ENCODE peak calls at places on chromosome 12, in nine cellular contexts. V, P, L, N, Y, R, U, F and H are unnamed samples.

GRCh38 chr12:51077930-51078329 is 5.5 kb downstream of the CSRNP2 start:
- DNase-seq in V (no peak), P (no peak), L (peak), N (no peak), Y (no peak), R (no peak), U (no peak), F (no peak), H (no peak)

GRCh38 chr12:2429032-2429431 is 365.7 kb upstream of the FKBP4 start:
- DNase-seq in V (no peak), P (no peak), L (no peak), N (no peak), Y (no peak), R (peak), U (no peak), F (no peak), H (peak)

GRCh38 chr12:92614502-92614901 is 88.3 kb upstream of the PLEKHG7 start:
- DNase-seq in V (no peak), P (no peak), L (no peak), N (no peak), Y (no peak), R (no peak), U (no peak), F (no peak), H (peak)

GRCh38 chr12:80157640-80158039 is 58.3 kb downstream of the OTOGL start:
- DNase-seq in V (no peak), P (no peak), L (no peak), N (no peak), Y (no peak), R (no peak), U (no peak), F (peak), H (peak)

GRCh38 chr12:127355061-127355820 is 911.7 kb upstream of the TMEM132C start:
- DNase-seq in V (no peak), P (no peak), L (no peak), N (no peak), Y (no peak), R (no peak), U (no peak), F (peak), H (peak)

GRCh38 chr12:7935773-7936581 is at the start of gene SLC2A3:
- DNase-seq in V (peak), P (peak), L (peak), N (peak), Y (peak), R (peak), U (no peak), F (peak), H (peak)

GRCh38 chr12:88035907-88036289 is 6.7 kb upstream of the C12orf50 start:
- DNase-seq in V (peak), P (peak), L (no peak), N (no peak), Y (no peak), R (no peak), U (no peak), F (no peak), H (no peak)

GRCh38 chr12:119486599-119487154 is 106.9 kb upstream of the TMEM233 start:
- DNase-seq in V (no peak), P (no peak), L (no peak), N (no peak), Y (no peak), R (no peak), U (no peak), F (no peak), H (no peak)

GRCh38 chr12:100987552-100988277 is 193.1 kb downstream of the ANO4 start:
- DNase-seq in V (peak), P (peak), L (no peak), N (no peak), Y (peak), R (peak), U (no peak), F (peak), H (peak)

GRCh38 chr12:89528434-89528833 is 2.6 kb upstream of the POC1B start:
- DNase-seq in V (no peak), P (no peak), L (no peak), N (no peak), Y (peak), R (no peak), U (no peak), F (no peak), H (no peak)

GRCh38 chr12:116662612-116663144 is 75.2 kb downstream of the SPRING1 start:
- DNase-seq in V (peak), P (no peak), L (no peak), N (no peak), Y (peak), R (no peak), U (no peak), F (peak), H (peak)

GRCh38 chr12:120901818-120902217 is 2.3 kb downstream of the SPPL3 start:
- DNase-seq in V (no peak), P (peak), L (no peak), N (no peak), Y (no peak), R (no peak), U (no peak), F (no peak), H (no peak)

GRCh38 chr12:52216107-52216506 is 16.9 kb upstream of the KRT7 start:
- DNase-seq in V (no peak), P (no peak), L (no peak), N (no peak), Y (no peak), R (no peak), U (no peak), F (peak), H (no peak)

GRCh38 chr12:110746550-110746949 is 3.9 kb upstream of the PPP1CC start:
- DNase-seq in V (no peak), P (no peak), L (no peak), N (no peak), Y (no peak), R (no peak), U (no peak), F (no peak), H (no peak)

GRCh38 chr12:19080918-19081317 is 48.6 kb upstream of the PLEKHA5 start:
- DNase-seq in V (no peak), P (no peak), L (no peak), N (no peak), Y (no peak), R (no peak), U (no peak), F (no peak), H (no peak)

GRCh38 chr12:11927311-11927935 is 143.3 kb upstream of the BCL2L14 start:
- DNase-seq in V (no peak), P (no peak), L (no peak), N (no peak), Y (no peak), R (no peak), U (no peak), F (no peak), H (no peak)

GRCh38 chr12:120771097-120771496 is 45.5 kb downstream of the ACADS start:
- DNase-seq in V (no peak), P (no peak), L (no peak), N (no peak), Y (no peak), R (no peak), U (no peak), F (no peak), H (no peak)

GRCh38 chr12:69405466-69405865 is 45.9 kb downstream of the YEATS4 start:
- DNase-seq in V (peak), P (no peak), L (no peak), N (no peak), Y (no peak), R (peak), U (no peak), F (peak), H (peak)

GRCh38 chr12:29145372-29146170 is 3.5 kb upstream of the FAR2 start:
- DNase-seq in V (no peak), P (no peak), L (no peak), N (no peak), Y (no peak), R (no peak), U (no peak), F (no peak), H (no peak)

GRCh38 chr12:24600559-24600958 is 348.3 kb downstream of the BCAT1 start:
- DNase-seq in V (no peak), P (no peak), L (no peak), N (no peak), Y (no peak), R (no peak), U (no peak), F (peak), H (peak)

GRCh38 chr12:93061414-93062099 is 132.5 kb upstream of the EEA1 start:
- DNase-seq in V (no peak), P (no peak), L (peak), N (no peak), Y (no peak), R (no peak), U (no peak), F (no peak), H (no peak)

GRCh38 chr12:72330784-72331183 is 58.6 kb downstream of the TRHDE start:
- DNase-seq in V (no peak), P (no peak), L (no peak), N (no peak), Y (no peak), R (no peak), U (no peak), F (no peak), H (no peak)

GRCh38 chr12:123571343-123571813 is 13.0 kb upstream of the TMED2 start:
- DNase-seq in V (no peak), P (no peak), L (peak), N (no peak), Y (no peak), R (no peak), U (no peak), F (peak), H (peak)